ENCODE peak calls at places on chromosomes 16 and 17, in ten cellular contexts. Q is esophagus squamous epithelium, J is H54, R is IMR-90, O is endothelial cell of umbilical vein, V is body of pancreas, T is tibial nerve, K is uterus, B is lower leg skin, P is HCT116. A is an unnamed sample.

GRCh38 chr17:57408064-57408811 is 151.9 kb downstream of the MSI2 start:
- DNase-seq in R (no peak), V (no peak), P (no peak), B (no peak), J (no peak), K (no peak), T (no peak), O (no peak), Q (no peak), A (no peak)

GRCh38 chr16:10923650-10924214 is 18.5 kb downstream of the DEXI start:
- DNase-seq in B (no peak), T (no peak), V (peak), R (no peak), O (no peak), K (no peak), Q (no peak), J (no peak), P (no peak), A (no peak)

GRCh38 chr16:31351937-31352315 is 3.0 kb upstream of the ITGAX start:
- DNase-seq in V (no peak), Q (no peak), P (no peak), K (no peak), J (peak), O (no peak), T (no peak), B (no peak), R (no peak), A (no peak)

GRCh38 chr17:15954222-15954621 is 9.3 kb downstream of the ADORA2B start:
- DNase-seq in V (no peak), K (no peak), O (peak), Q (no peak), R (peak), B (no peak), J (peak), T (no peak), P (peak), A (no peak)

GRCh38 chr16:20411055-20411454 is 1.7 kb downstream of the ACSM5 start:
- DNase-seq in T (no peak), O (no peak), Q (no peak), K (no peak), V (no peak), B (no peak), J (no peak), P (no peak), R (no peak), A (no peak)

GRCh38 chr17:39225974-39226683 is 384 bp upstream of the STAC2 start:
- DNase-seq in V (peak), R (peak), J (no peak), O (peak), T (peak), B (no peak), P (no peak), Q (no peak), K (peak), A (no peak)

GRCh38 chr16:4207229-4207628 is 34.7 kb downstream of the SRL start:
- DNase-seq in T (no peak), V (no peak), Q (no peak), J (no peak), O (no peak), P (no peak), K (no peak), R (no peak), B (no peak), A (no peak)

GRCh38 chr16:51402239-51402638 is 251.2 kb upstream of the SALL1 start:
- DNase-seq in P (no peak), Q (no peak), B (no peak), V (peak), O (no peak), K (no peak), J (no peak), T (no peak), R (no peak), A (no peak)

GRCh38 chr17:44086364-44087311 is 16.1 kb downstream of the G6PC3 start:
- DNase-seq in B (no peak), P (peak), Q (no peak), K (peak), J (peak), T (no peak), O (peak), V (peak), R (peak), A (peak)

GRCh38 chr17:7945651-7946050 is 13.6 kb downstream of the CNTROB start:
- DNase-seq in P (no peak), J (no peak), V (no peak), T (no peak), Q (no peak), B (no peak), K (no peak), R (no peak), O (no peak), A (no peak)

GRCh38 chr17:39547713-39548478 is 59.8 kb downstream of the NEUROD2 start:
- DNase-seq in O (peak), P (peak), R (no peak), V (peak), B (peak), Q (no peak), K (peak), T (peak), J (peak), A (peak)

GRCh38 chr17:42509409-42509808 is 26.6 kb upstream of the NAGLU start:
- DNase-seq in B (no peak), R (no peak), J (no peak), K (no peak), T (no peak), P (no peak), Q (no peak), O (no peak), V (no peak), A (no peak)

GRCh38 chr16:70577256-70577698 is 53.7 kb downstream of the SF3B3 start:
- DNase-seq in B (no peak), Q (no peak), O (peak), V (no peak), P (peak), T (no peak), R (peak), J (peak), K (no peak), A (no peak)

GRCh38 chr16:1991588-1992474 is 2.1 kb downstream of the SYNGR3 start:
- DNase-seq in V (peak), K (peak), B (peak), R (peak), Q (peak), P (peak), J (no peak), T (peak), O (peak), A (peak)
- TF ChIP-seq POLR2A in V (no peak), K (peak), B (no peak), R (no peak), Q (no peak), P (no peak), J (no peak), T (no peak), O (peak), A (no peak)

GRCh38 chr17:34368455-34369195 is 5.6 kb upstream of the CCL1 start:
- DNase-seq in B (no peak), T (no peak), O (no peak), P (no peak), R (no peak), V (no peak), J (no peak), Q (no peak), K (no peak), A (no peak)
- TF ChIP-seq POLR2A in B (no peak), T (no peak), O (no peak), P (no peak), R (no peak), V (no peak), J (no peak), Q (no peak), K (no peak), A (no peak)

GRCh38 chr17:49409066-49409465 is 5.6 kb downstream of the PHB1 start:
- DNase-seq in O (no peak), K (no peak), J (no peak), Q (no peak), B (no peak), P (no peak), T (no peak), R (no peak), V (no peak), A (no peak)

GRCh38 chr17:49414271-49414621 is 436 bp downstream of the PHB1 start:
- DNase-seq in B (no peak), J (no peak), K (no peak), Q (no peak), P (no peak), O (no peak), T (no peak), V (no peak), R (no peak), A (peak)

DNA sequence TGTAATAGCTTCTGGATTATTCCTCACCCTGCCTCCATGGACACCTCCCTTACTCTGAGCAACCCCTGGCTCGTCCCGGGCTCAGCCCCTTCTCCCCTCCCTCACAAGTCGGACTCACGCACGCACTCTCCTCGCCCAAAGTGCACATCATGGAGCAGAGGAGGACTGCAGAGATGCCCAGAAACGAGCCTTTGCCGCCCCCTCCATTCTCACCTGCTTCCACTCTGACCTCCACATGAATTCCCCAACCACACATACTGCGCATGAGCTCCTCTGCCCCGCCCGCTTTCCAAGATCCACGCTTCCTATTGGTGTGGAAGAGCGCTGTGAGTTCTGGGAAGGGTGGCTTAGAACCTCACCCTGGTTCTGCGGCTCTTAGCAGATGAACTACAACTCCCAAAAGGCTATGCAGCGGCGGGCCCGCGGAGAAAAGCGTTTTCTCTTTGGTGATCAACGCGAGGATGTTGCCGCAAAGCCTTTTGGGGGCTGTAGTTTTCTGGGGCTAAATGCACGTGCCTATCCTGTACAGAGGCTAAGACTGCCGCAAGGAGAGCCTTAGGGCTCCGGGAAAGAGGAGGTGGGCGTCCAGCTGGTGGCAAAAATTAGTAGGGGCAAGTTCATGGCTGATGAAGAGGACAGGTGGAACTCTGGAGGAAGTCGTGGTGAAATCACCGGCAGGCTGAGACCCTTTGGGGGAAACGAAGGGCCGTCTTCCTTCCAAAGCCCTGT is at the start of gene PHB1:
- DNase-seq in V (peak), J (peak), B (peak), R (peak), P (peak), Q (peak), O (peak), K (peak), T (peak), A (peak)
- TF ChIP-seq POLR2A in V (peak), J (peak), B (no peak), R (no peak), P (peak), Q (no peak), O (no peak), K (peak), T (no peak), A (peak)

GRCh38 chr17:70378005-70378404 is 208.7 kb downstream of the KCNJ2 start:
- DNase-seq in O (peak), J (no peak), V (no peak), B (no peak), R (no peak), P (no peak), K (no peak), Q (no peak), T (no peak), A (no peak)
- TF ChIP-seq POLR2A in O (no peak), J (no peak), V (no peak), B (no peak), R (no peak), P (no peak), K (no peak), Q (no peak), T (no peak), A (no peak)

GRCh38 chr17:46772013-46772878 is 46.2 kb downstream of the WNT3 start:
- DNase-seq in V (peak), P (no peak), B (no peak), R (no peak), T (no peak), K (no peak), Q (no peak), O (peak), J (peak), A (peak)

GRCh38 chr17:46769531-46770438 is 48.7 kb downstream of the WNT3 start:
- DNase-seq in R (no peak), J (no peak), P (no peak), B (no peak), V (no peak), Q (no peak), K (no peak), T (no peak), O (no peak), A (peak)

GRCh38 chr17:46770439-46770817 is 48.1 kb downstream of the WNT3 start:
- DNase-seq in R (no peak), B (no peak), O (no peak), P (no peak), J (no peak), T (no peak), Q (no peak), K (no peak), V (no peak), A (no peak)

GRCh38 chr17:46771601-46772012 is 46.9 kb downstream of the WNT3 start:
- DNase-seq in R (no peak), V (peak), T (no peak), J (peak), B (no peak), P (no peak), O (no peak), K (no peak), Q (no peak), A (peak)

DNA sequence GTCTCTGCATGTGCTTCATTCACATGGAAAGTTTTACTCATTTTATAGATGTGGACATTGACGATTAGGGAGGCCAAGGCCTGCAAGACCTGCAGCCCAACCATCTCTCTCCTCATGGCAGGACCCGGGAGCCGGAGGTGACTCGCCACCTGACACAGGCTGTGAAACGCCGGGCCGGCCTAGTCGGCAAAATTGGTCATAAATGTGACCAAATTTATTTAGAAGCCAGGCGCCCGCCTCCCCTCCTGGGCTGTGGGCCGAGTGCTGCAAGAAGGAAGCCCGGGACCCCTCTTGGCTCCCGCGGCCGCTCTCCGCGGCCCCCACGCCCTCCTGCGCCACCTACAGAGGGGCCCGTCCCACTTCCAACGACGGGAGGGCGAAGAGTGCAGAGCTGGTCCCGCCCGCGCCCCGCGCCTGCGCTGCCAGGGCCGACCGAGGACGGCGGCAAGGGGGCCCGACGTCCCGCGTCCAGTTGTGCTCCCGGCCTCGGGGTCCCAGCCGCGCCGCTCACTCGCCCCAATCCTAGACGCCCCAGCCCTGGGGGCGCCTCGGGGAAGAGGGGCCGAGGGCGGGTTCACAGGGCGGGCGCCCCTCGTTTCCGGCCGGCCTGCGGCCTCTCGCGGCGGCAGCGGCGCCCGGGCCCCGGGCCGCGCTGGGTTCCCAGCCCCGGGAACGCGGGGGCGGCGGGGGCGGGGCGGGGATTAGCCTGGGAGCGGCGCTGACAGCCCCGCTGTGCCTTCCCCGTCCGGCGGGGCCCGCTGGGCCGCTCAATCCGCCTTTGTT is 47.5 kb downstream of the WNT3 start:
- DNase-seq in K (peak), B (no peak), P (no peak), J (no peak), V (peak), T (no peak), R (peak), Q (no peak), O (peak), A (peak)
- TF ChIP-seq POLR2A in K (no peak), B (no peak), P (no peak), J (peak), V (peak), T (no peak), R (peak), Q (no peak), O (no peak), A (no peak)

GRCh38 chr17:21043296-21044232 is 753 bp upstream of the USP22 start:
- DNase-seq in J (peak), P (peak), O (peak), R (peak), T (peak), V (peak), Q (peak), B (peak), K (peak), A (peak)
- TF ChIP-seq POLR2A in J (peak), P (peak), O (peak), R (no peak), T (peak), V (peak), Q (peak), B (no peak), K (peak), A (no peak)

GRCh38 chr16:56722200-56722842 is 7.6 kb upstream of the NUP93 start:
- DNase-seq in R (no peak), B (no peak), O (no peak), T (no peak), P (no peak), K (no peak), Q (no peak), J (no peak), V (no peak), A (no peak)
- TF ChIP-seq POLR2A in R (no peak), B (no peak), O (no peak), T (no peak), P (no peak), K (no peak), Q (no peak), J (no peak), V (no peak), A (no peak)

GRCh38 chr17:45927247-45927646 is 32.9 kb downstream of the MAPT start:
- DNase-seq in K (no peak), V (no peak), J (no peak), Q (no peak), T (no peak), B (no peak), P (no peak), O (no peak), R (no peak), A (no peak)
- TF ChIP-seq POLR2A in K (no peak), V (no peak), J (no peak), Q (no peak), T (no peak), B (no peak), P (no peak), O (no peak), R (no peak), A (no peak)

A was measured in erythroblast.